ENCODE peak calls at places on chromosomes 3 and 15, in eight cellular contexts. J is fibroblast of lung, B is hepatocyte, M is cardiac fibroblast, D is HAP-1, Z is IMR-90, S is skeletal muscle cell, P is astrocyte of the spinal cord. Y is an unnamed sample.

GRCh38 chr15:69997701-69998273 is 99.9 kb downstream of the TLE3 start:
- DNase-seq in J (peak; percentile 14), B (peak; percentile 65), M (peak; percentile 32), D (no peak), Z (peak; percentile 4), S (no peak), P (peak; percentile 33), Y (no peak)

GRCh38 chr3:17747184-17747889 is 4.9 kb upstream of the TBC1D5 start:
- DNase-seq in J (no peak), B (no peak), M (no peak), D (no peak), Z (no peak), S (no peak), P (no peak), Y (no peak)

GRCh38 chr3:42667096-42667522 is 13.6 kb downstream of the ZBTB47 start:
- DNase-seq in J (no peak), B (no peak), M (no peak), D (no peak), Z (no peak), S (no peak), P (no peak), Y (no peak)

GRCh38 chr3:123648696-123649405 is 64.0 kb upstream of the HACD2 start:
- DNase-seq in J (no peak), B (no peak), M (no peak), D (no peak), Z (no peak), S (no peak), P (no peak), Y (no peak)

GRCh38 chr3:6220361-6220957 is 640.5 kb upstream of the GRM7 start:
- DNase-seq in J (no peak), B (no peak), M (no peak), D (no peak), Z (no peak), S (no peak), P (no peak), Y (no peak)

GRCh38 chr3:150183619-150184425 is 213.1 kb upstream of the PFN2 start:
- DNase-seq in J (peak; percentile 86), B (peak; percentile 87), M (peak; percentile 89), D (peak; percentile 80), Z (peak; percentile 83), S (peak; percentile 47), P (peak; percentile 85), Y (peak; percentile 89)

GRCh38 chr15:99562238-99562637 is 3.5 kb upstream of the MEF2A start:
- DNase-seq in J (no peak), B (no peak), M (no peak), D (no peak), Z (no peak), S (no peak), P (no peak), Y (no peak)

GRCh38 chr15:70486451-70487379 is 276.6 kb downstream of the UACA start:
- DNase-seq in J (peak; percentile 99), B (no peak), M (peak; percentile 96), D (no peak), Z (peak; percentile 89), S (peak; percentile 95), P (peak; percentile 98), Y (no peak)

GRCh38 chr3:106552401-106553043 is 683.7 kb upstream of the CBLB start:
- DNase-seq in J (no peak), B (no peak), M (no peak), D (no peak), Z (no peak), S (peak; percentile 27), P (no peak), Y (no peak)

GRCh38 chr3:11356269-11356668 is 84.1 kb downstream of the ATG7 start:
- DNase-seq in J (no peak), B (no peak), M (no peak), D (no peak), Z (no peak), S (no peak), P (peak; percentile 24), Y (no peak)

GRCh38 chr15:61519296-61519695 is 290.2 kb upstream of the RORA start:
- DNase-seq in J (no peak), B (no peak), M (no peak), D (no peak), Z (no peak), S (no peak), P (no peak), Y (no peak)

DNA sequence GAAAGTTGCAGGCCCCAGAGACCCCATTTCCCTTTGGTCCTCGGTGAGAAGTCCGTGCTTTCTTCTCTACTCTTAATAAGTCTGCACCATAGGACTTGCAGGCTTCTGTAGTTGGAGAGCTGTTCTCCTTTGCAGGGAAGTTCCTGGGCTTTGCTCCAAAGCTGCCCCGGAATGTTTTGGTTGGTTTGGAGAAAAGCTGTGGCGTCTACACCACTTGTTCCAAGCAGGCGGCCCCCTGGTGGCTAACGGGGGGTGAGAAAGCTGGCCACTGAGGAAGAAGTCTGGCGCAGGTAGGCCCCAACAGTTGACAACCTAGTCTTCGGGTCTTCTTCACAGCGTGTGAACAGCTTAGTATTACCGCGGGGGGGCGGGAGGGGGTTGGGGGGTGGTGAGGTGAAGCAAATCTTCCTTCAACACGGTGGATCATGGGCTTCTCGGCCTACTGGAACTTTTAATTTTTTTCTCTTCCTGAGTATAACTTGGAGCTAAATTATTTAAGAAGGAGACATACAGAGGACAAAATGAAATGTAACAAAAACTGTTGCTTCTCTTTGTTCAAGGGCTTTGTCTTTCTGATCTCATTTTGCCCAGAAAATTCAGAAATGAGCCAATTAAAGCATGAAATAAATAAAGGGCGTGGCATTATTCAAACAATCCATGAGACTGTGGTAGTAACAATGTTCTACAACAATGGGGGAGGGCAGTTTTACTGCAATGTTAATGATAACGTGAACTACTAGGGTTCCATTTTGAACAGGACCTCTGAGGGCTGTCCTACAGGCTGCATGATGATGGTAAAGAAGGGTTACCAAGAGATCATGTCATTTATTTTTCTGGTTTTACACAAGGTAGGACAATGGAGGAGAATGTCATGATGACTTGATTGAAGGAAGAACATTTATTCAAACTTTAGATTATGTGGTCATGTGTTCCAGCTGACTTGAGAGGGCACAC is 2.2 kb upstream of the THRB start:
- DNase-seq in J (peak; percentile 89), B (peak; percentile 69), M (peak; percentile 64), D (peak; percentile 90), Z (peak; percentile 4), S (no peak), P (peak; percentile 89), Y (peak; percentile 92)
- H3K4me3 ChIP-seq in J (no peak overlapping the region), B (no peak overlapping the region), M (no peak overlapping the region), D (no peak overlapping the region), Z (no peak overlapping the region), S (no peak overlapping the region), P (no peak overlapping the region), Y (no peak overlapping the region)

GRCh38 chr15:68433551-68433950 is 1.6 kb upstream of the ITGA11 start:
- DNase-seq in J (no peak), B (no peak), M (no peak), D (no peak), Z (no peak), S (no peak), P (no peak), Y (peak; percentile 35)

GRCh38 chr15:68434021-68434420 is 2.1 kb upstream of the ITGA11 start:
- DNase-seq in J (no peak), B (no peak), M (no peak), D (peak; percentile 7), Z (no peak), S (no peak), P (no peak), Y (no peak)

GRCh38 chr15:68432665-68433064 is 702 bp upstream of the ITGA11 start:
- DNase-seq in J (no peak), B (no peak), M (no peak), D (peak; percentile 7), Z (no peak), S (no peak), P (no peak), Y (no peak)

GRCh38 chr15:68436680-68437079 is 4.7 kb upstream of the ITGA11 start:
- DNase-seq in J (no peak), B (no peak), M (no peak), D (peak; percentile 4), Z (no peak), S (no peak), P (no peak), Y (peak; percentile 17)

DNA sequence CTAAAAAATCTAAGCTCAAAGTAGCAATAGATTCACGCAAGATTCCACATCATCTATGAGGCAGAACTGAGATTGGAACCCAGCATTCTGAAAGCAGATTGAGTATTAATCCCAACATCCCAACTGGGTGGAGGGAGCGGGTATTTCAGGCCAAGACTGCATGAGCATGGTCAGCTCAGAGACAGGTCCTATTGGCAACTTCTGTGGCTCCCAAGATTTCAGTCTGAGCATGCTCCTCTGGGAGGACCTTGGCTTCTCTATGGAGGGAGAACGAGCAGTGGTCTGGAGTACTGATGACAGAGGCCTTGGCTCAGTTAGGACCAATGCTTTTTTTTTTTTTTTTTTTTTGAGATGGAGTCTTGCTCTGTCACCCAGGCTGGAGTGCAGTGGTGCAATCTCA is 4.0 kb upstream of the ITGA11 start:
- DNase-seq in J (no peak), B (no peak), M (no peak), D (peak; percentile 6), Z (no peak), S (no peak), P (no peak), Y (no peak)
- H3K4me3 ChIP-seq in J (no peak overlapping the region), B (no peak overlapping the region), M (no peak overlapping the region), D (no peak overlapping the region), Z (no peak overlapping the region), S (no peak overlapping the region), P (no peak overlapping the region), Y (no peak overlapping the region)

GRCh38 chr3:170432416-170432815 is 13.7 kb downstream of the CLDN11 start:
- DNase-seq in J (no peak), B (no peak), M (no peak), D (no peak), Z (no peak), S (no peak), P (no peak), Y (no peak)

GRCh38 chr3:170431054-170431453 is 12.4 kb downstream of the CLDN11 start:
- DNase-seq in J (no peak), B (no peak), M (no peak), D (no peak), Z (no peak), S (no peak), P (no peak), Y (no peak)

GRCh38 chr3:170428095-170428494 is 9.4 kb downstream of the CLDN11 start:
- DNase-seq in J (no peak), B (no peak), M (no peak), D (no peak), Z (no peak), S (no peak), P (no peak), Y (no peak)

GRCh38 chr3:170426240-170426797 is 7.7 kb downstream of the CLDN11 start:
- DNase-seq in J (no peak), B (no peak), M (no peak), D (no peak), Z (no peak), S (no peak), P (peak; percentile 74), Y (peak; percentile 55)

DNA sequence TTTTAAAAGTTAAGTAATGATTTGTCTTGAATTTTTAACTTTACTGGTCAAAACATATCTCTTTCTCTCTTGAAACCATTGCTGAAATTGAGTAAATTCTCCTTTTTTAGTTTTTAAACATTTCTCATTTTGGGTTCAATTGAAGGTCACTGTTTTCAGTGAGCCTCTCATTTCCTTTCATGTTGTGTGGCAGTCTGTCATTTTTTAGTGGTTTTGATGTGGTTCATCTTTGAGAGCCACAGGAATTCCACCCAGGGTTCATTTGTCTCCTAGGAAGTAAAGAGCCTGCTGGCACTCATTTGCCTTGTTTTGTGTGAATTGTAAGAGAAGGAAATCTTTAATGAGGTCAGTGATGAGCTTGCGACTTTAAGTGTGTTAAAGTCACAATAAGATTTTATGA is 10.4 kb downstream of the CLDN11 start:
- DNase-seq in J (peak; percentile 59), B (no peak), M (peak; percentile 47), D (no peak), Z (no peak), S (no peak), P (peak; percentile 90), Y (no peak)
- H3K4me3 ChIP-seq in J (no peak overlapping the region), B (no peak overlapping the region), M (no peak overlapping the region), D (no peak overlapping the region), Z (no peak overlapping the region), S (no peak overlapping the region), P (no peak overlapping the region), Y (no peak overlapping the region)

GRCh38 chr3:162150790-162151189 is 654.2 kb downstream of the OTOL1 start:
- DNase-seq in J (no peak), B (no peak), M (no peak), D (no peak), Z (no peak), S (no peak), P (no peak), Y (no peak)
- H3K4me3 ChIP-seq in J (no peak overlapping the region), B (no peak overlapping the region), M (no peak overlapping the region), D (no peak overlapping the region), Z (no peak overlapping the region), S (no peak overlapping the region), P (no peak overlapping the region), Y (no peak overlapping the region)